ENCODE peak calls at places on chromosomes 2 and 18, in seven cellular contexts. One of them, this sample, is unnamed.

GRCh38 chr2:149899390-149899789 is 311.8 kb upstream of the MMADHC start:
- DNase-seq in stimulated activated CD4-positive, alpha-beta T cell treated with anti-CD3 and anti-CD28 coated beads, TNF-alpha, amount 100 ng/mL, for 4 hours: no peak
- DNase-seq in erythroblast: no peak
- DNase-seq in HEK293T: no peak
- DNase-seq in WTC11: no peak
- DNase-seq in nephron progenitor cell: no peak
- DNase-seq in AG08395: no peak
- DNase-seq in this sample: no peak

GRCh38 chr2:152609174-152609573 is 108.1 kb downstream of the PRPF40A start:
- DNase-seq in stimulated activated CD4-positive, alpha-beta T cell treated with anti-CD3 and anti-CD28 coated beads, TNF-alpha, amount 100 ng/mL, for 4 hours: no peak
- DNase-seq in erythroblast: peak
- DNase-seq in HEK293T: no peak
- DNase-seq in WTC11: no peak
- DNase-seq in nephron progenitor cell: no peak
- DNase-seq in AG08395: no peak
- DNase-seq in this sample: no peak

GRCh38 chr18:74115046-74115445 is 32.6 kb downstream of the FBXO15 start:
- DNase-seq in stimulated activated CD4-positive, alpha-beta T cell treated with anti-CD3 and anti-CD28 coated beads, TNF-alpha, amount 100 ng/mL, for 4 hours: no peak
- DNase-seq in erythroblast: no peak
- DNase-seq in HEK293T: no peak
- DNase-seq in WTC11: no peak
- DNase-seq in nephron progenitor cell: no peak
- DNase-seq in AG08395: peak
- DNase-seq in this sample: no peak

GRCh38 chr2:17441055-17441771 is 77.0 kb downstream of the RAD51AP2 start:
- DNase-seq in stimulated activated CD4-positive, alpha-beta T cell treated with anti-CD3 and anti-CD28 coated beads, TNF-alpha, amount 100 ng/mL, for 4 hours: no peak
- DNase-seq in erythroblast: no peak
- DNase-seq in HEK293T: no peak
- DNase-seq in WTC11: no peak
- DNase-seq in nephron progenitor cell: no peak
- DNase-seq in AG08395: no peak
- DNase-seq in this sample: no peak

GRCh38 chr2:127100261-127101047 is 6.5 kb downstream of the BIN1 start:
- DNase-seq in stimulated activated CD4-positive, alpha-beta T cell treated with anti-CD3 and anti-CD28 coated beads, TNF-alpha, amount 100 ng/mL, for 4 hours: no peak
- DNase-seq in erythroblast: no peak
- DNase-seq in HEK293T: no peak
- DNase-seq in WTC11: no peak
- DNase-seq in nephron progenitor cell: no peak
- DNase-seq in AG08395: peak
- DNase-seq in this sample: peak

GRCh38 chr2:38722271-38723115 is 28.7 kb downstream of the SRSF7 start:
- DNase-seq in stimulated activated CD4-positive, alpha-beta T cell treated with anti-CD3 and anti-CD28 coated beads, TNF-alpha, amount 100 ng/mL, for 4 hours: peak
- DNase-seq in erythroblast: no peak
- DNase-seq in HEK293T: no peak
- DNase-seq in WTC11: no peak
- DNase-seq in nephron progenitor cell: no peak
- DNase-seq in AG08395: no peak
- DNase-seq in this sample: no peak

GRCh38 chr18:9804517-9805104 is 81.2 kb upstream of the TXNDC2 start:
- DNase-seq in stimulated activated CD4-positive, alpha-beta T cell treated with anti-CD3 and anti-CD28 coated beads, TNF-alpha, amount 100 ng/mL, for 4 hours: no peak
- DNase-seq in erythroblast: peak
- DNase-seq in HEK293T: no peak
- DNase-seq in WTC11: no peak
- DNase-seq in nephron progenitor cell: no peak
- DNase-seq in AG08395: no peak
- DNase-seq in this sample: no peak

GRCh38 chr2:168712053-168712452 is 90.4 kb upstream of the NOSTRIN start:
- DNase-seq in stimulated activated CD4-positive, alpha-beta T cell treated with anti-CD3 and anti-CD28 coated beads, TNF-alpha, amount 100 ng/mL, for 4 hours: no peak
- DNase-seq in erythroblast: peak
- DNase-seq in HEK293T: no peak
- DNase-seq in WTC11: no peak
- DNase-seq in nephron progenitor cell: no peak
- DNase-seq in AG08395: no peak
- DNase-seq in this sample: no peak

GRCh38 chr2:217061916-217062315 is 202.1 kb upstream of the TNP1 start:
- DNase-seq in stimulated activated CD4-positive, alpha-beta T cell treated with anti-CD3 and anti-CD28 coated beads, TNF-alpha, amount 100 ng/mL, for 4 hours: no peak
- DNase-seq in erythroblast: no peak
- DNase-seq in HEK293T: no peak
- DNase-seq in WTC11: no peak
- DNase-seq in nephron progenitor cell: no peak
- DNase-seq in AG08395: no peak
- DNase-seq in this sample: no peak

GRCh38 chr2:182949572-182950189 is 83.2 kb upstream of the FRZB start:
- DNase-seq in stimulated activated CD4-positive, alpha-beta T cell treated with anti-CD3 and anti-CD28 coated beads, TNF-alpha, amount 100 ng/mL, for 4 hours: no peak
- DNase-seq in erythroblast: peak
- DNase-seq in HEK293T: peak
- DNase-seq in WTC11: no peak
- DNase-seq in nephron progenitor cell: no peak
- DNase-seq in AG08395: no peak
- DNase-seq in this sample: no peak

GRCh38 chr2:172119089-172119488 is 16.4 kb upstream of the DLX2 start:
- DNase-seq in stimulated activated CD4-positive, alpha-beta T cell treated with anti-CD3 and anti-CD28 coated beads, TNF-alpha, amount 100 ng/mL, for 4 hours: no peak
- DNase-seq in erythroblast: no peak
- DNase-seq in HEK293T: no peak
- DNase-seq in WTC11: no peak
- DNase-seq in nephron progenitor cell: no peak
- DNase-seq in AG08395: peak
- DNase-seq in this sample: no peak

GRCh38 chr2:94997981-94998920 is 27.3 kb upstream of the MAL start:
- DNase-seq in stimulated activated CD4-positive, alpha-beta T cell treated with anti-CD3 and anti-CD28 coated beads, TNF-alpha, amount 100 ng/mL, for 4 hours: no peak
- DNase-seq in erythroblast: no peak
- DNase-seq in HEK293T: no peak
- DNase-seq in WTC11: peak
- DNase-seq in nephron progenitor cell: no peak
- DNase-seq in AG08395: no peak
- DNase-seq in this sample: no peak

GRCh38 chr2:231330311-231330710 is 65.2 kb upstream of the B3GNT7 start:
- DNase-seq in stimulated activated CD4-positive, alpha-beta T cell treated with anti-CD3 and anti-CD28 coated beads, TNF-alpha, amount 100 ng/mL, for 4 hours: no peak
- DNase-seq in erythroblast: no peak
- DNase-seq in HEK293T: no peak
- DNase-seq in WTC11: no peak
- DNase-seq in nephron progenitor cell: no peak
- DNase-seq in AG08395: no peak
- DNase-seq in this sample: no peak

GRCh38 chr2:238061310-238062202 is 755 bp downstream of the SCLY start:
- DNase-seq in stimulated activated CD4-positive, alpha-beta T cell treated with anti-CD3 and anti-CD28 coated beads, TNF-alpha, amount 100 ng/mL, for 4 hours: peak
- DNase-seq in erythroblast: peak
- DNase-seq in HEK293T: peak
- DNase-seq in WTC11: peak
- DNase-seq in nephron progenitor cell: peak
- DNase-seq in AG08395: peak
- DNase-seq in this sample: peak

GRCh38 chr2:43714164-43714563 is 37.9 kb upstream of the C1GALT1C1L start:
- DNase-seq in stimulated activated CD4-positive, alpha-beta T cell treated with anti-CD3 and anti-CD28 coated beads, TNF-alpha, amount 100 ng/mL, for 4 hours: no peak
- DNase-seq in erythroblast: no peak
- DNase-seq in HEK293T: no peak
- DNase-seq in WTC11: no peak
- DNase-seq in nephron progenitor cell: no peak
- DNase-seq in AG08395: peak
- DNase-seq in this sample: no peak

GRCh38 chr2:33709986-33710385 is 110.9 kb upstream of the FAM98A start:
- DNase-seq in stimulated activated CD4-positive, alpha-beta T cell treated with anti-CD3 and anti-CD28 coated beads, TNF-alpha, amount 100 ng/mL, for 4 hours: no peak
- DNase-seq in erythroblast: no peak
- DNase-seq in HEK293T: no peak
- DNase-seq in WTC11: no peak
- DNase-seq in nephron progenitor cell: no peak
- DNase-seq in AG08395: no peak
- DNase-seq in this sample: no peak

GRCh38 chr2:159185401-159186130 is 100.9 kb downstream of the WDSUB1 start:
- DNase-seq in stimulated activated CD4-positive, alpha-beta T cell treated with anti-CD3 and anti-CD28 coated beads, TNF-alpha, amount 100 ng/mL, for 4 hours: no peak
- DNase-seq in erythroblast: peak
- DNase-seq in HEK293T: peak
- DNase-seq in WTC11: no peak
- DNase-seq in nephron progenitor cell: no peak
- DNase-seq in AG08395: peak
- DNase-seq in this sample: no peak

GRCh38 chr2:219656523-219656922 is 29.1 kb downstream of the SLC4A3 start:
- DNase-seq in stimulated activated CD4-positive, alpha-beta T cell treated with anti-CD3 and anti-CD28 coated beads, TNF-alpha, amount 100 ng/mL, for 4 hours: no peak
- DNase-seq in erythroblast: no peak
- DNase-seq in HEK293T: no peak
- DNase-seq in WTC11: no peak
- DNase-seq in nephron progenitor cell: no peak
- DNase-seq in AG08395: no peak
- DNase-seq in this sample: no peak

GRCh38 chr2:88184762-88185161 is 14.6 kb downstream of the THNSL2 start:
- DNase-seq in stimulated activated CD4-positive, alpha-beta T cell treated with anti-CD3 and anti-CD28 coated beads, TNF-alpha, amount 100 ng/mL, for 4 hours: no peak
- DNase-seq in erythroblast: no peak
- DNase-seq in HEK293T: no peak
- DNase-seq in WTC11: no peak
- DNase-seq in nephron progenitor cell: no peak
- DNase-seq in AG08395: no peak
- DNase-seq in this sample: no peak

GRCh38 chr2:47506024-47506423 is 103.1 kb downstream of the MSH2 start:
- DNase-seq in stimulated activated CD4-positive, alpha-beta T cell treated with anti-CD3 and anti-CD28 coated beads, TNF-alpha, amount 100 ng/mL, for 4 hours: no peak
- DNase-seq in erythroblast: no peak
- DNase-seq in HEK293T: no peak
- DNase-seq in WTC11: no peak
- DNase-seq in nephron progenitor cell: no peak
- DNase-seq in AG08395: no peak
- DNase-seq in this sample: no peak

GRCh38 chr2:220660277-220661155 is 911.6 kb downstream of the EPHA4 start:
- DNase-seq in stimulated activated CD4-positive, alpha-beta T cell treated with anti-CD3 and anti-CD28 coated beads, TNF-alpha, amount 100 ng/mL, for 4 hours: no peak
- DNase-seq in erythroblast: no peak
- DNase-seq in HEK293T: no peak
- DNase-seq in WTC11: no peak
- DNase-seq in nephron progenitor cell: no peak
- DNase-seq in AG08395: no peak
- DNase-seq in this sample: peak

GRCh38 chr2:238498691-238499295 is 72.1 kb downstream of the ASB1 start:
- DNase-seq in stimulated activated CD4-positive, alpha-beta T cell treated with anti-CD3 and anti-CD28 coated beads, TNF-alpha, amount 100 ng/mL, for 4 hours: no peak
- DNase-seq in erythroblast: no peak
- DNase-seq in HEK293T: no peak
- DNase-seq in WTC11: no peak
- DNase-seq in nephron progenitor cell: no peak
- DNase-seq in AG08395: no peak
- DNase-seq in this sample: no peak

GRCh38 chr2:238458641-238459040 is 31.9 kb downstream of the ASB1 start:
- DNase-seq in stimulated activated CD4-positive, alpha-beta T cell treated with anti-CD3 and anti-CD28 coated beads, TNF-alpha, amount 100 ng/mL, for 4 hours: no peak
- DNase-seq in erythroblast: no peak
- DNase-seq in HEK293T: no peak
- DNase-seq in WTC11: no peak
- DNase-seq in nephron progenitor cell: no peak
- DNase-seq in AG08395: peak
- DNase-seq in this sample: no peak

GRCh38 chr2:174660984-174661675 is 63.5 kb upstream of the WIPF1 start:
- DNase-seq in stimulated activated CD4-positive, alpha-beta T cell treated with anti-CD3 and anti-CD28 coated beads, TNF-alpha, amount 100 ng/mL, for 4 hours: no peak
- DNase-seq in erythroblast: no peak
- DNase-seq in HEK293T: no peak
- DNase-seq in WTC11: no peak
- DNase-seq in nephron progenitor cell: no peak
- DNase-seq in AG08395: no peak
- DNase-seq in this sample: no peak

GRCh38 chr18:6401687-6402086 is 13.0 kb downstream of the L3MBTL4 start:
- DNase-seq in stimulated activated CD4-positive, alpha-beta T cell treated with anti-CD3 and anti-CD28 coated beads, TNF-alpha, amount 100 ng/mL, for 4 hours: no peak
- DNase-seq in erythroblast: no peak
- DNase-seq in HEK293T: peak
- DNase-seq in WTC11: peak
- DNase-seq in nephron progenitor cell: peak
- DNase-seq in AG08395: no peak
- DNase-seq in this sample: no peak

GRCh38 chr2:182716665-182716990 is 571 bp downstream of the DNAJC10 start:
- DNase-seq in stimulated activated CD4-positive, alpha-beta T cell treated with anti-CD3 and anti-CD28 coated beads, TNF-alpha, amount 100 ng/mL, for 4 hours: no peak
- DNase-seq in erythroblast: no peak
- DNase-seq in HEK293T: no peak
- DNase-seq in WTC11: peak
- DNase-seq in nephron progenitor cell: no peak
- DNase-seq in AG08395: no peak
- DNase-seq in this sample: peak

GRCh38 chr2:85673736-85674375 is 5.9 kb upstream of the SFTPB start:
- DNase-seq in stimulated activated CD4-positive, alpha-beta T cell treated with anti-CD3 and anti-CD28 coated beads, TNF-alpha, amount 100 ng/mL, for 4 hours: no peak
- DNase-seq in erythroblast: no peak
- DNase-seq in HEK293T: no peak
- DNase-seq in WTC11: no peak
- DNase-seq in nephron progenitor cell: no peak
- DNase-seq in AG08395: no peak
- DNase-seq in this sample: no peak

GRCh38 chr2:18083806-18084205 is 205.3 kb downstream of the KCNS3 start:
- DNase-seq in stimulated activated CD4-positive, alpha-beta T cell treated with anti-CD3 and anti-CD28 coated beads, TNF-alpha, amount 100 ng/mL, for 4 hours: no peak
- DNase-seq in erythroblast: no peak
- DNase-seq in HEK293T: no peak
- DNase-seq in WTC11: no peak
- DNase-seq in nephron progenitor cell: no peak
- DNase-seq in AG08395: no peak
- DNase-seq in this sample: no peak

GRCh38 chr18:32422185-32422584 is 48.5 kb downstream of the GAREM1 start:
- DNase-seq in stimulated activated CD4-positive, alpha-beta T cell treated with anti-CD3 and anti-CD28 coated beads, TNF-alpha, amount 100 ng/mL, for 4 hours: no peak
- DNase-seq in erythroblast: no peak
- DNase-seq in HEK293T: no peak
- DNase-seq in WTC11: no peak
- DNase-seq in nephron progenitor cell: no peak
- DNase-seq in AG08395: no peak
- DNase-seq in this sample: no peak